ENCODE peak calls at places on chromosomes 2 and 18, in five cellular contexts. C, G, I, E and K are unnamed samples.

GRCh38 chr2:3827673-3828575 is 124.5 kb downstream of the DCDC2C start:
- DNase-seq in C (no peak), G (no peak), I (peak), E (no peak), K (no peak)

GRCh38 chr2:25576596-25576995 is 96.8 kb downstream of the DTNB start:
- DNase-seq in C (no peak), G (no peak), I (no peak), E (no peak), K (no peak)

GRCh38 chr2:62243983-62244382 is 48.1 kb downstream of the B3GNT2 start:
- DNase-seq in C (no peak), G (no peak), I (no peak), E (no peak), K (no peak)

GRCh38 chr2:101305492-101306123 is 2.9 kb downstream of the RNF149 start:
- DNase-seq in C (no peak), G (peak), I (no peak), E (no peak), K (no peak)

GRCh38 chr2:460861-461260 is 173.0 kb upstream of the ALKAL2 start:
- DNase-seq in C (no peak), G (no peak), I (peak), E (no peak), K (no peak)

GRCh38 chr18:10757349-10757748 is 231.5 kb downstream of the NAPG start:
- DNase-seq in C (no peak), G (no peak), I (no peak), E (no peak), K (no peak)

GRCh38 chr18:9561774-9562173 is 52.6 kb downstream of the PPP4R1 start:
- DNase-seq in C (no peak), G (no peak), I (no peak), E (no peak), K (no peak)

GRCh38 chr2:54208364-54209240 is 47.4 kb downstream of the TSPYL6 start:
- DNase-seq in C (no peak), G (peak), I (peak), E (no peak), K (no peak)

GRCh38 chr2:213042262-213042661 is 109.2 kb downstream of the IKZF2 start:
- DNase-seq in C (no peak), G (no peak), I (no peak), E (no peak), K (no peak)

GRCh38 chr2:111897924-111898702 is at the start of gene MERTK:
- DNase-seq in C (peak), G (peak), I (peak), E (peak), K (peak)